ENCODE peak calls at places on chromosomes 13 and 19, in four cellular contexts. C, E, I and A are unnamed samples.

GRCh38 chr13:68748038-68748437 is 1359.6 kb upstream of the ATXN8OS start:
- DNase-seq in E (no peak), I (no peak), C (no peak), A (no peak)

GRCh38 chr13:109468123-109468522 is 318.3 kb downstream of the IRS2 start:
- DNase-seq in E (no peak), I (peak), C (no peak), A (no peak)

GRCh38 chr13:114311908-114312307 is 2.4 kb upstream of the CHAMP1 start:
- DNase-seq in C (no peak), E (no peak), I (no peak), A (no peak)

GRCh38 chr19:43624933-43625332 is 5.5 kb upstream of the ZNF428 start:
- DNase-seq in E (peak), I (peak), C (peak), A (peak)

GRCh38 chr19:42122691-42123607 is 9.3 kb downstream of the POU2F2 start:
- DNase-seq in I (no peak), C (no peak), E (no peak), A (peak)

GRCh38 chr19:7624810-7625209 is 4.5 kb downstream of the XAB2 start:
- DNase-seq in C (no peak), I (no peak), E (no peak), A (no peak)

GRCh38 chr13:98482476-98483444 is 94.1 kb downstream of the STK24 start:
- DNase-seq in E (no peak), C (no peak), I (peak), A (no peak)

GRCh38 chr19:55407625-55408319 is at the start of gene UBE2S:
- DNase-seq in E (peak), I (peak), C (peak), A (peak)

GRCh38 chr13:25046274-25046984 is 49.5 kb upstream of the PABPC3 start:
- DNase-seq in C (no peak), E (no peak), I (peak), A (peak)

GRCh38 chr19:8423821-8424223 is 10.7 kb downstream of the MARCHF2 start:
- DNase-seq in I (peak), E (no peak), C (peak), A (no peak)

GRCh38 chr19:16778796-16779411 is 50.3 kb upstream of the SIN3B start:
- DNase-seq in C (peak), I (no peak), E (peak), A (no peak)

DNA sequence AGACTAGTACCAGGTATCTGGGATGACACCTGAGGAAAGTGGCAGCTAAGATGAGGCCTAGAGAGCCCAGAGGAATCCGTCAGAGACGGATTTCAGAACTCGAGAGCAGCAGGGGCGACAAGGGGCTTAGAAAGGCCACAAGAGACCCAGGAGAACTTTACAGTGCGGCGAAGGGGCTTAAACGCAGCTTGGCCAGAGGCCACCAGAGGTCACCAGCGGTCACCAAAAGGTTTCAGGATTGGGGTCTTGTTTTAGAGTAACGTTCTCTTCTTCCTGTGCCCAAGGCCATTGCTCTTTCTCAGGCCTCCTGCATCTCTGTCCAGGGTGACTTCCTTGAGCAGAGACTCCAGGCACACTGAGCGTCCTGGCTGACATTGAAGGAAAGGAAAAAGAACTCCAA is 2.2 kb downstream of the ZSCAN22 start:
- DNase-seq in I (no peak), C (peak), E (no peak), A (no peak)
- H3K4me3 ChIP-seq in I (no peak), C (no peak), E (no peak), A (no peak)

GRCh38 chr19:13143135-13143534 is 7.0 kb downstream of the STX10 start:
- DNase-seq in E (no peak), C (peak), I (no peak), A (no peak)

GRCh38 chr19:13138916-13139198 is 11.3 kb downstream of the STX10 start:
- DNase-seq in E (no peak), C (no peak), I (no peak), A (no peak)

GRCh38 chr19:13138171-13138915 is 11.8 kb downstream of the STX10 start:
- DNase-seq in C (no peak), E (no peak), I (no peak), A (no peak)

GRCh38 chr19:13137290-13137794 is 12.8 kb downstream of the STX10 start:
- DNase-seq in I (no peak), E (no peak), C (no peak), A (no peak)

DNA sequence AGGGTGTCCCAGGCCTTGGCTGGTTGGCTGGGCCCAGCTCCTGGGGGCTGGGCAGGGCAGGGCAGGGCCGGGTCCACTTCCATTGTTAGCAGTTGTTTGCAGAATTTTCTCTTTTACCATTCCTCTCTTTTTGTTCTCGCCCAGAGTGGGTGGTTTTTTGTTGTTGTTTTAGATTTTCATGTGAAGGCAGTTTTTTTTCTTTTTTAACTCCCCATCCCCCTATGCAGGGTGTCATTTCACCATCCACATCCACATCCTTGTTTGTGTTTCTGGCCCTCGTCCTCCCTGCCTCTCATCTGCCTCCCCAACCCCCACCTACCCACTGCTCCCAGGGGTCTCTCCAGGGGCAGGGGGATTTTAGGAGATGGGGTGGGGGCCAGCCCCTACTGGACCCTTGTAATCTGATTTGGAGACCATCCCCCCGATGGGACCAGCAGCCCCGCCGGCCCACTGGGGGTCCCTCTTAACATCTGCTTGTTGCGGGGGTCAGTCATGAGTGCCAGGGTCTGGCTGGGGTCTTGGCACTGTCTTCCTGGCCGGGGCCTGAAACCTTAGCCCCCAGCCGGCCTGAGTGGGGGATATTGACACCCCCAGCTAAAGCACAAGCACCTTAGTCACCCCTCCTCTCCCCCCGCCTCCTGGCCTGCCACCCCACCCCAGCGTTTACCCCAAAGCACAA is 10.4 kb downstream of the STX10 start:
- DNase-seq in I (no peak), C (no peak), E (no peak), A (no peak)
- H3K27ac ChIP-seq in I (peak), C (no peak), E (no peak), A (no peak)

GRCh38 chr13:88136098-88136790 is 465.1 kb downstream of the SLITRK5 start:
- DNase-seq in E (no peak), I (peak), C (no peak), A (no peak)
- H3K4me3 ChIP-seq in E (no peak), I (no peak), C (no peak), A (no peak)

GRCh38 chr19:19635313-19635702 is 7.3 kb upstream of the LPAR2 start:
- DNase-seq in C (no peak), I (peak), E (no peak), A (no peak)

GRCh38 chr19:19636573-19636972 is 6.9 kb downstream of the GMIP start:
- DNase-seq in E (no peak), C (no peak), I (no peak), A (no peak)

GRCh38 chr19:19633711-19634515 is 5.9 kb upstream of the LPAR2 start:
- DNase-seq in E (no peak), I (peak), C (no peak), A (no peak)

GRCh38 chr19:19632661-19633060 is 4.6 kb upstream of the LPAR2 start:
- DNase-seq in C (no peak), I (no peak), E (no peak), A (no peak)

GRCh38 chr19:19634516-19635312 is 6.7 kb upstream of the LPAR2 start:
- DNase-seq in E (no peak), I (peak), C (no peak), A (no peak)
- H3K27ac ChIP-seq in E (no peak), I (no peak), C (no peak), A (no peak)

DNA sequence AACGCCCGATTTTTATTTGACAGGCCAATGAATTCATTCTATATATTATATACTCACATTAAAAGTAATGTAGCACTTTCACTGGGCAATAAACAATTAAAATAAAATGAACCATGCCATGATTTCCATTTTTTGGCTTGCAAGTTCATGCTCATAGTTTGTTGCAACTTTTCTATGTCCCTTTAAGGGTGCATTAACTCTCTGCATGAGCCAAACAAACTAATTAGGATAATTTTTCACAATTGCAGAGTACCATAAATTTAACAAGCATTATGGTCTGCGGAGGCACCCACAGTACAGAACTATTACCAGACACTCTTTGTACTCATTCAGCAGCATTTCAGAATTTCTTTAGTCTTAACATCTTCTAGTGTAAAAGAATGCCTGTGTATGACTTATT is 1.4 kb downstream of the LHFPL6 start:
- DNase-seq in I (no peak), E (no peak), C (no peak), A (no peak)
- H3K4me3 ChIP-seq in I (peak), E (no peak), C (no peak), A (no peak)

DNA sequence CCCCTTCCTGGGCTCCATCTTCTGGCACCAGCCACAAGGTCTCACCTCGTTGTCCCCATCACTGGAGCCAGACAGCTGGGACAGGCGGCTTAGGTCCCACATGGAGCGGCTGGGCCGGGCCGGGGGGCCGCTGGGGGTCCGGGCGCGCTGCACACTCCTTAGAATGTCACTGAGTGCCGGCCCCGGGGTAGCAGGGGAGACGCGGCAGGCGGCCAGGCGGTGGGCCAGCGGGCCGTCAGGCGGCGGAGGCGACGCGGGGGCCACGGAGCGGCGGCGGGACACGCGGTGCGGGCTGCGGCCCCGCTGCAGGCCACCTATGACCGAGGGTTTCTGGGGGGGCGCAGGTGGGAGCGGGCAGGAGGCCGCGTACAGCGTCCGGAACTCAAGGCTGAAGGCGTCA is 3.1 kb upstream of the SPACA4 start:
- DNase-seq in E (no peak), I (peak), C (no peak), A (no peak)
- H3K27ac ChIP-seq in E (no peak), I (no peak), C (no peak), A (no peak)